ENCODE peak calls at places on chromosomes 7 and 10, in five cellular contexts. One of them, this sample, is unnamed.

GRCh38 chr7:27121656-27122055 is 8.9 kb downstream of the HOXA4 start:
- DNase-seq in T follicular helper cell: no peak
- DNase-seq in SW480: no peak
- DNase-seq in aorta: no peak
- DNase-seq in stimulated activated CD4-positive, alpha-beta T cell treated with anti-CD3 and anti-CD28 coated beads, Interleukin-12 subunit alpha, Interleukin-12 subunit beta, amount 100 ng/mL, for 24 hours: no peak
- DNase-seq in this sample: no peak

GRCh38 chr10:43689955-43690771 is 41.5 kb upstream of the ZNF32 start:
- DNase-seq in T follicular helper cell: peak
- DNase-seq in stimulated activated CD4-positive, alpha-beta T cell treated with anti-CD3 and anti-CD28 coated beads, Interleukin-12 subunit alpha, Interleukin-12 subunit beta, amount 100 ng/mL, for 24 hours: peak
- DNase-seq in SW480: peak
- DNase-seq in aorta: peak
- DNase-seq in this sample: peak

GRCh38 chr10:123904834-123905409 is 13.3 kb upstream of the CPXM2 start:
- DNase-seq in T follicular helper cell: no peak
- DNase-seq in stimulated activated CD4-positive, alpha-beta T cell treated with anti-CD3 and anti-CD28 coated beads, Interleukin-12 subunit alpha, Interleukin-12 subunit beta, amount 100 ng/mL, for 24 hours: no peak
- DNase-seq in aorta: no peak
- DNase-seq in SW480: no peak
- DNase-seq in this sample: no peak

GRCh38 chr7:55192718-55193117 is 172.4 kb upstream of the LANCL2 start:
- DNase-seq in T follicular helper cell: no peak
- DNase-seq in aorta: no peak
- DNase-seq in SW480: no peak
- DNase-seq in stimulated activated CD4-positive, alpha-beta T cell treated with anti-CD3 and anti-CD28 coated beads, Interleukin-12 subunit alpha, Interleukin-12 subunit beta, amount 100 ng/mL, for 24 hours: no peak
- DNase-seq in this sample: no peak

GRCh38 chr10:114352653-114353298 is 51.5 kb downstream of the AFAP1L2 start:
- DNase-seq in stimulated activated CD4-positive, alpha-beta T cell treated with anti-CD3 and anti-CD28 coated beads, Interleukin-12 subunit alpha, Interleukin-12 subunit beta, amount 100 ng/mL, for 24 hours: no peak
- DNase-seq in T follicular helper cell: no peak
- DNase-seq in aorta: no peak
- DNase-seq in SW480: no peak
- DNase-seq in this sample: no peak

GRCh38 chr10:27745380-27745718 is 270 bp downstream of the MKX start:
- DNase-seq in stimulated activated CD4-positive, alpha-beta T cell treated with anti-CD3 and anti-CD28 coated beads, Interleukin-12 subunit alpha, Interleukin-12 subunit beta, amount 100 ng/mL, for 24 hours: no peak
- DNase-seq in aorta: peak
- DNase-seq in T follicular helper cell: no peak
- DNase-seq in SW480: no peak
- DNase-seq in this sample: no peak

GRCh38 chr10:14838582-14839304 is 637 bp downstream of the HSPA14 start:
- DNase-seq in T follicular helper cell: peak
- DNase-seq in aorta: peak
- DNase-seq in stimulated activated CD4-positive, alpha-beta T cell treated with anti-CD3 and anti-CD28 coated beads, Interleukin-12 subunit alpha, Interleukin-12 subunit beta, amount 100 ng/mL, for 24 hours: no peak
- DNase-seq in SW480: peak
- DNase-seq in this sample: peak

GRCh38 chr7:98251251-98251843 is 685 bp downstream of the TECPR1 start:
- DNase-seq in T follicular helper cell: peak
- DNase-seq in aorta: no peak
- DNase-seq in SW480: peak
- DNase-seq in stimulated activated CD4-positive, alpha-beta T cell treated with anti-CD3 and anti-CD28 coated beads, Interleukin-12 subunit alpha, Interleukin-12 subunit beta, amount 100 ng/mL, for 24 hours: no peak
- DNase-seq in this sample: no peak

GRCh38 chr7:81211617-81212016 is 292.8 kb upstream of the SEMA3C start:
- DNase-seq in stimulated activated CD4-positive, alpha-beta T cell treated with anti-CD3 and anti-CD28 coated beads, Interleukin-12 subunit alpha, Interleukin-12 subunit beta, amount 100 ng/mL, for 24 hours: no peak
- DNase-seq in aorta: no peak
- DNase-seq in T follicular helper cell: no peak
- DNase-seq in SW480: no peak
- DNase-seq in this sample: no peak

GRCh38 chr7:152464312-152465117 is 28.7 kb upstream of the KMT2C start:
- DNase-seq in stimulated activated CD4-positive, alpha-beta T cell treated with anti-CD3 and anti-CD28 coated beads, Interleukin-12 subunit alpha, Interleukin-12 subunit beta, amount 100 ng/mL, for 24 hours: peak
- DNase-seq in T follicular helper cell: peak
- DNase-seq in aorta: peak
- DNase-seq in SW480: peak
- DNase-seq in this sample: peak

GRCh38 chr7:101998029-101998903 is 180.8 kb downstream of the CUX1 start:
- DNase-seq in aorta: no peak
- DNase-seq in T follicular helper cell: no peak
- DNase-seq in SW480: no peak
- DNase-seq in stimulated activated CD4-positive, alpha-beta T cell treated with anti-CD3 and anti-CD28 coated beads, Interleukin-12 subunit alpha, Interleukin-12 subunit beta, amount 100 ng/mL, for 24 hours: no peak
- DNase-seq in this sample: no peak

GRCh38 chr7:13159467-13160184 is 472.2 kb downstream of the ARL4A start:
- DNase-seq in stimulated activated CD4-positive, alpha-beta T cell treated with anti-CD3 and anti-CD28 coated beads, Interleukin-12 subunit alpha, Interleukin-12 subunit beta, amount 100 ng/mL, for 24 hours: no peak
- DNase-seq in SW480: no peak
- DNase-seq in T follicular helper cell: no peak
- DNase-seq in aorta: no peak
- DNase-seq in this sample: no peak